ENCODE peak calls at places on chromosomes 6 and 20, in four cellular contexts. D, C, E and M are unnamed samples.

GRCh38 chr6:37155394-37156312 is 14.3 kb upstream of the PIM1 start:
- DNase-seq in C (no peak), E (no peak), D (no peak), M (no peak)

GRCh38 chr6:156881687-156882629 is 104.8 kb downstream of the ARID1B start:
- DNase-seq in C (no peak), D (no peak), E (no peak), M (no peak)

GRCh38 chr6:159008656-159009288 is 8.8 kb upstream of the RSPH3 start:
- DNase-seq in E (peak; percentile 45), D (no peak), C (peak; percentile 29), M (no peak)

GRCh38 chr6:36130672-36131516 is 581 bp downstream of the MAPK13 start:
- DNase-seq in D (peak; percentile 37), E (no peak), C (no peak), M (peak; percentile 64)

GRCh38 chr20:25372584-25373336 is 17.9 kb downstream of the ABHD12 start:
- DNase-seq in D (no peak), E (peak; percentile 93), C (peak; percentile 40), M (no peak)

GRCh38 chr6:163133017-163133416 is 281.5 kb upstream of the QKI start:
- DNase-seq in E (no peak), D (no peak), C (no peak), M (no peak)

GRCh38 chr20:2768632-2769015 is 31.8 kb downstream of the CPXM1 start:
- DNase-seq in D (no peak), C (no peak), E (no peak), M (no peak)

GRCh38 chr6:34146801-34147592 is 1.1 kb upstream of the GRM4 start:
- DNase-seq in D (no peak), C (no peak), E (peak; percentile 46), M (no peak)

GRCh38 chr20:17571967-17572638 is 2.2 kb downstream of the DSTN start:
- DNase-seq in C (no peak), E (peak; percentile 26), D (no peak), M (no peak)

GRCh38 chr6:168156742-168157265 is 77.8 kb upstream of the FRMD1 start:
- DNase-seq in C (no peak), D (no peak), E (no peak), M (no peak)

GRCh38 chr20:4138056-4138455 is 122.7 kb upstream of the RNF24 start:
- DNase-seq in D (no peak), E (no peak), C (no peak), M (no peak)

GRCh38 chr6:73240730-73241129 is 15.4 kb upstream of the KHDC1L start:
- DNase-seq in E (no peak), C (no peak), D (no peak), M (no peak)

GRCh38 chr6:43444601-43445000 is 10.7 kb downstream of the DLK2 start:
- DNase-seq in E (no peak), C (no peak), D (no peak), M (no peak)

GRCh38 chr6:157518399-157519250 is 137.6 kb downstream of the ZDHHC14 start:
- DNase-seq in C (peak; percentile 48), E (no peak), D (peak; percentile 54), M (no peak)

GRCh38 chr6:135667694-135668455 is 170.3 kb upstream of the AHI1 start:
- DNase-seq in C (peak; percentile 4), D (peak; percentile 37), E (peak; percentile 23), M (no peak)

GRCh38 chr20:63502671-63503172 is 3.8 kb upstream of the EEF1A2 start:
- DNase-seq in C (no peak), D (no peak), E (no peak), M (no peak)

GRCh38 chr6:130307752-130308361 is 58.0 kb upstream of the TMEM200A start:
- DNase-seq in D (no peak), C (peak; percentile 72), E (peak; percentile 80), M (no peak)

GRCh38 chr6:4732691-4733315 is 43.4 kb upstream of the CDYL start:
- DNase-seq in D (peak; percentile 35), E (peak; percentile 95), C (peak; percentile 82), M (peak; percentile 34)

GRCh38 chr6:35363293-35363750 is 21.0 kb downstream of the PPARD start:
- DNase-seq in E (no peak), D (no peak), C (no peak), M (no peak)

GRCh38 chr20:50389437-50389807 is 120.8 kb upstream of the PTPN1 start:
- DNase-seq in E (no peak), C (no peak), D (no peak), M (no peak)

GRCh38 chr6:7173843-7174503 is 66.2 kb downstream of the RREB1 start:
- DNase-seq in C (no peak), D (no peak), E (no peak), M (no peak)

GRCh38 chr20:24942679-24943078 is 6.4 kb upstream of the CST7 start:
- DNase-seq in E (no peak), D (no peak), C (no peak), M (no peak)

GRCh38 chr6:97175806-97176205 is 107.2 kb downstream of the MMS22L start:
- DNase-seq in D (no peak), C (no peak), E (no peak), M (peak; percentile 30)

GRCh38 chr6:39361657-39362486 is 39.4 kb upstream of the KCNK16 start:
- DNase-seq in D (peak; percentile 69), E (peak; percentile 44), C (peak; percentile 51), M (peak; percentile 63)

GRCh38 chr20:50189681-50190250 is 864 bp upstream of the CEBPB start:
- DNase-seq in D (peak; percentile 80), C (peak; percentile 59), E (no peak), M (peak; percentile 69)

GRCh38 chr6:50543666-50544065 is 169.7 kb upstream of the TFAP2D start:
- DNase-seq in C (no peak), E (no peak), D (no peak), M (no peak)

GRCh38 chr6:14542670-14543366 is 425.2 kb downstream of the CD83 start:
- DNase-seq in D (no peak), C (no peak), E (peak; percentile 77), M (no peak)

GRCh38 chr6:139920027-139920851 is 545.8 kb upstream of the CITED2 start:
- DNase-seq in E (no peak), C (no peak), D (no peak), M (no peak)
- H3K27ac ChIP-seq in E (no peak overlapping the region), C (no peak overlapping the region), D (no peak overlapping the region), M (no peak overlapping the region)

GRCh38 chr20:57092900-57093238 is 173.6 kb downstream of the BMP7 start:
- DNase-seq in E (no peak), C (no peak), D (no peak), M (no peak)

GRCh38 chr20:57090590-57091560 is 175.6 kb downstream of the BMP7 start:
- DNase-seq in D (no peak), E (no peak), C (no peak), M (no peak)

GRCh38 chr20:57093766-57094165 is 172.7 kb downstream of the BMP7 start:
- DNase-seq in D (no peak), E (no peak), C (no peak), M (no peak)

GRCh38 chr20:57091748-57092111 is 174.7 kb downstream of the BMP7 start:
- DNase-seq in E (no peak), C (no peak), D (no peak), M (no peak)

DNA sequence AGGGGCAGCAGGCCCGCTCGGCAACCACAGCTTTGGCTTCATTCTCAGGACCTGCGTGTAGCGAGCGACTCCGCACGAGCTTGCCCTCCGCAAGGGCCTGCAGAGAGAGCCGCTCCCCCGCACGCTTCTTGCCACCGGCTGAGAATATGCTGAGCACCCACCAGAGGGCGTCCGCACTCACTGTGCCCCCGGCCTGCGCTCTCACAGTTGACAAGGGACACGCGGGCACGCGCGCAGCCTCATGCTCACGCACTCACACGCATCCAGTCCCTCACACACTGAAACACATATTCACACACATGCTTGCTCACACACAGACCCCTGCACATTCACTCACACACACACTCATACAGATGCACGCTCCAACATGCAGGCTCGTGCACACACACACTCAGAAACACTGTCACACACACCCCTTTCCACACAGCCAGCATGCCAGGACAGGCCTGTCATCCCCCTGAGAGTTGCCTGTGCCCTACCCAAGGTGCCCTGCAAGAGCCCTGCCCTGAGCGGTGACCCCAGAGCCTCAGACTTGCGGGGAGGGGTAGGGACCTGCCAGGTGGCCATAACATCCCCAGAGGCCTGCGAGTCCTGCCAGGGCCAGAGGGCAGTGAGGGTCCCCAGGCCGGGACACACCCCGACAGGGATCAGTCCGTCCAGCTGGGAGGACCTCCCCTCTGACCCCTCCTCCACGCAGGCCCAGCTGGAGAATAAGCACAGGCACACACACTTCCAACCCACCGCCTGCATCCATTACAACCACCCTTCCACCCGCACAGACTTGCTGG is 174.1 kb downstream of the BMP7 start:
- DNase-seq in E (peak; percentile 36), C (peak; percentile 66), D (peak; percentile 22), M (peak; percentile 53)
- TF ChIP-seq CTCF in E (peak; percentile 70), C (peak; percentile 68), D (peak; percentile 14), M (peak; percentile 35)

GRCh38 chr20:41000628-41001027 is 28.0 kb upstream of the TOP1 start:
- DNase-seq in E (no peak), C (no peak), D (no peak), M (no peak)
- H3K4me1 ChIP-seq in E (peaks cover 34% of the 10 kb centered on the region), C (peaks cover 30% of the 10 kb centered on the region), D (peaks cover 2% of the 10 kb centered on the region), M (peaks cover 17% of the 10 kb centered on the region)

DNA sequence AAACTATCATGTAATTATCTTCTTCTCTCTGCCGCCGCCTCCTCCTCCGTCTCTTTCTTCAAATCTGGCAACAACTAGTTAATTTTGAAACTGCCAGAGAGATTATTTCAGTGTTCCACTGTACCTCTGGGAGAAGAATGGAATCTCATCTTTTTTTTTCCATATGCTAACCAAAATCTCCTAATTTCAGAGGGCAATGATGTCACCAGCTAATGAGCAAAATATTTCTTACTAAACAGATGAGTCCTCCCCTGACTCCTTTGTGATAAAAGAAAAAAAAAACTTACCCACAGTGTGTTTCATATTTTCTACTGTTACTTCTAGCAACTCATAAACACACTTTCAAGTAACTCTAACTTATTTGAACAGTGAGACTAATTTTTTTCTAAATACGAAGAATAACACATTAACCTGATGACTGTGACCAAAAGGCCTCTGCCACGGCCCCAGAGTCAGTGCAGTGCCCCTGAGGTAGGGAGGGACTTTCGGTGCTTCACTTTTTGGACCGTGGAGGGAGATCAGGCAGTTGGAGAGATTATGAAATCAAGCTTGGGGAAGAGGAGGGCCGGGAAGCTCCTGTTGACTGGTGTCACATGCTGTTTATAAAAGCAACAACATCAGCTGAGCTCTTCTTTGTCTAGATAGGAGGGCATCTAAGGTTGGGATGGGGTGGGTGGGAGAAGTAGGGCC is 159.6 kb downstream of the SASH1 start:
- DNase-seq in E (no peak), D (no peak), C (no peak), M (no peak)
- H3K27ac ChIP-seq in E (no peak overlapping the region), D (peak overlapping the region; percentile 40), C (no peak overlapping the region), M (no peak overlapping the region)